ENCODE peak calls at places on chromosomes 6 and 20, in nine cellular contexts. One of them, this sample, is unnamed.

GRCh38 chr6:55528624-55529023 is 50.4 kb downstream of the HMGCLL1 start:
- DNase-seq in colonic mucosa: peak
- DNase-seq in fibroblast of lung: peak
- DNase-seq in neural crest cell: no peak
- DNase-seq in choroid plexus epithelial cell: peak
- DNase-seq in foreskin fibroblast: peak
- DNase-seq in CD4-positive, alpha-beta T cell: no peak
- DNase-seq in cardiac muscle cell: no peak
- DNase-seq in tibial artery: no peak
- DNase-seq in this sample: no peak

GRCh38 chr20:24811020-24811419 is 138.0 kb upstream of the CST7 start:
- DNase-seq in foreskin fibroblast: no peak
- DNase-seq in CD4-positive, alpha-beta T cell: no peak
- DNase-seq in tibial artery: no peak
- DNase-seq in choroid plexus epithelial cell: no peak
- DNase-seq in cardiac muscle cell: no peak
- DNase-seq in neural crest cell: no peak
- DNase-seq in colonic mucosa: no peak
- DNase-seq in fibroblast of lung: no peak
- DNase-seq in this sample: no peak

GRCh38 chr6:167655174-167655821 is 171.4 kb upstream of the AFDN start:
- DNase-seq in cardiac muscle cell: no peak
- DNase-seq in CD4-positive, alpha-beta T cell: no peak
- DNase-seq in fibroblast of lung: no peak
- DNase-seq in choroid plexus epithelial cell: no peak
- DNase-seq in colonic mucosa: no peak
- DNase-seq in neural crest cell: no peak
- DNase-seq in foreskin fibroblast: no peak
- DNase-seq in tibial artery: no peak
- DNase-seq in this sample: no peak

GRCh38 chr20:52313335-52313963 is 121.9 kb upstream of the ZFP64 start:
- DNase-seq in foreskin fibroblast: no peak
- DNase-seq in CD4-positive, alpha-beta T cell: no peak
- DNase-seq in neural crest cell: peak
- DNase-seq in colonic mucosa: no peak
- DNase-seq in fibroblast of lung: peak
- DNase-seq in choroid plexus epithelial cell: peak
- DNase-seq in cardiac muscle cell: peak
- DNase-seq in tibial artery: no peak
- DNase-seq in this sample: no peak

GRCh38 chr20:504632-505075 is 38.9 kb downstream of the CSNK2A1 start:
- DNase-seq in neural crest cell: no peak
- DNase-seq in colonic mucosa: no peak
- DNase-seq in foreskin fibroblast: no peak
- DNase-seq in tibial artery: no peak
- DNase-seq in CD4-positive, alpha-beta T cell: no peak
- DNase-seq in fibroblast of lung: no peak
- DNase-seq in choroid plexus epithelial cell: peak
- DNase-seq in cardiac muscle cell: no peak
- DNase-seq in this sample: no peak

GRCh38 chr20:24634855-24635254 is 165.4 kb downstream of the SYNDIG1 start:
- DNase-seq in foreskin fibroblast: peak
- DNase-seq in tibial artery: no peak
- DNase-seq in neural crest cell: no peak
- DNase-seq in fibroblast of lung: peak
- DNase-seq in cardiac muscle cell: peak
- DNase-seq in choroid plexus epithelial cell: peak
- DNase-seq in colonic mucosa: no peak
- DNase-seq in CD4-positive, alpha-beta T cell: no peak
- DNase-seq in this sample: no peak

GRCh38 chr6:26260791-26261484 is 104.1 kb upstream of the BTN3A2 start:
- DNase-seq in neural crest cell: no peak
- DNase-seq in fibroblast of lung: no peak
- DNase-seq in CD4-positive, alpha-beta T cell: no peak
- DNase-seq in foreskin fibroblast: no peak
- DNase-seq in colonic mucosa: no peak
- DNase-seq in choroid plexus epithelial cell: no peak
- DNase-seq in tibial artery: no peak
- DNase-seq in cardiac muscle cell: no peak
- DNase-seq in this sample: no peak

GRCh38 chr6:84410377-84410776 is 182.9 kb upstream of the CEP162 start:
- DNase-seq in cardiac muscle cell: no peak
- DNase-seq in CD4-positive, alpha-beta T cell: no peak
- DNase-seq in colonic mucosa: no peak
- DNase-seq in foreskin fibroblast: no peak
- DNase-seq in fibroblast of lung: no peak
- DNase-seq in tibial artery: no peak
- DNase-seq in choroid plexus epithelial cell: no peak
- DNase-seq in neural crest cell: no peak
- DNase-seq in this sample: no peak

GRCh38 chr6:166691741-166692140 is 64.7 kb upstream of the RPS6KA2 start:
- DNase-seq in tibial artery: no peak
- DNase-seq in fibroblast of lung: no peak
- DNase-seq in CD4-positive, alpha-beta T cell: no peak
- DNase-seq in foreskin fibroblast: no peak
- DNase-seq in neural crest cell: no peak
- DNase-seq in colonic mucosa: no peak
- DNase-seq in choroid plexus epithelial cell: no peak
- DNase-seq in cardiac muscle cell: no peak
- DNase-seq in this sample: no peak

GRCh38 chr20:62402456-62402855 is 4.6 kb downstream of the CABLES2 start:
- DNase-seq in CD4-positive, alpha-beta T cell: no peak
- DNase-seq in cardiac muscle cell: no peak
- DNase-seq in fibroblast of lung: no peak
- DNase-seq in foreskin fibroblast: no peak
- DNase-seq in tibial artery: no peak
- DNase-seq in colonic mucosa: no peak
- DNase-seq in neural crest cell: no peak
- DNase-seq in choroid plexus epithelial cell: no peak
- DNase-seq in this sample: no peak

GRCh38 chr6:20467437-20467836 is 65.8 kb downstream of the E2F3 start:
- DNase-seq in choroid plexus epithelial cell: no peak
- DNase-seq in CD4-positive, alpha-beta T cell: no peak
- DNase-seq in cardiac muscle cell: no peak
- DNase-seq in neural crest cell: no peak
- DNase-seq in foreskin fibroblast: no peak
- DNase-seq in fibroblast of lung: no peak
- DNase-seq in tibial artery: no peak
- DNase-seq in colonic mucosa: no peak
- DNase-seq in this sample: no peak
- TF ChIP-seq CTCF in choroid plexus epithelial cell: no peak
- TF ChIP-seq CTCF in CD4-positive, alpha-beta T cell: no peak
- TF ChIP-seq CTCF in cardiac muscle cell: no peak
- TF ChIP-seq CTCF in neural crest cell: no peak
- TF ChIP-seq CTCF in foreskin fibroblast: no peak
- TF ChIP-seq CTCF in fibroblast of lung: no peak
- TF ChIP-seq CTCF in tibial artery: no peak
- TF ChIP-seq CTCF in colonic mucosa: no peak
- TF ChIP-seq CTCF in this sample: no peak

GRCh38 chr6:43146228-43146627 is 24.8 kb upstream of the SRF start:
- DNase-seq in cardiac muscle cell: no peak
- DNase-seq in neural crest cell: no peak
- DNase-seq in foreskin fibroblast: no peak
- DNase-seq in fibroblast of lung: no peak
- DNase-seq in colonic mucosa: no peak
- DNase-seq in CD4-positive, alpha-beta T cell: no peak
- DNase-seq in tibial artery: no peak
- DNase-seq in choroid plexus epithelial cell: no peak
- DNase-seq in this sample: no peak
- TF ChIP-seq CTCF in cardiac muscle cell: no peak
- TF ChIP-seq CTCF in neural crest cell: no peak
- TF ChIP-seq CTCF in foreskin fibroblast: no peak
- TF ChIP-seq CTCF in fibroblast of lung: no peak
- TF ChIP-seq CTCF in colonic mucosa: no peak
- TF ChIP-seq CTCF in CD4-positive, alpha-beta T cell: no peak
- TF ChIP-seq CTCF in tibial artery: no peak
- TF ChIP-seq CTCF in choroid plexus epithelial cell: no peak
- TF ChIP-seq CTCF in this sample: no peak

GRCh38 chr6:105301072-105301503 is 101.8 kb downstream of the PREP start:
- DNase-seq in foreskin fibroblast: peak
- DNase-seq in cardiac muscle cell: peak
- DNase-seq in tibial artery: no peak
- DNase-seq in choroid plexus epithelial cell: peak
- DNase-seq in neural crest cell: no peak
- DNase-seq in fibroblast of lung: peak
- DNase-seq in colonic mucosa: no peak
- DNase-seq in CD4-positive, alpha-beta T cell: no peak
- DNase-seq in this sample: no peak

GRCh38 chr6:105301756-105302616 is 100.9 kb downstream of the PREP start:
- DNase-seq in foreskin fibroblast: peak
- DNase-seq in fibroblast of lung: peak
- DNase-seq in neural crest cell: no peak
- DNase-seq in choroid plexus epithelial cell: no peak
- DNase-seq in CD4-positive, alpha-beta T cell: no peak
- DNase-seq in tibial artery: no peak
- DNase-seq in colonic mucosa: no peak
- DNase-seq in cardiac muscle cell: no peak
- DNase-seq in this sample: no peak

GRCh38 chr6:105304366-105304765 is 98.5 kb downstream of the PREP start:
- DNase-seq in cardiac muscle cell: no peak
- DNase-seq in fibroblast of lung: no peak
- DNase-seq in foreskin fibroblast: no peak
- DNase-seq in neural crest cell: no peak
- DNase-seq in choroid plexus epithelial cell: no peak
- DNase-seq in CD4-positive, alpha-beta T cell: no peak
- DNase-seq in tibial artery: no peak
- DNase-seq in colonic mucosa: no peak
- DNase-seq in this sample: no peak

GRCh38 chr6:105300090-105300489 is 102.8 kb downstream of the PREP start:
- DNase-seq in cardiac muscle cell: no peak
- DNase-seq in tibial artery: no peak
- DNase-seq in CD4-positive, alpha-beta T cell: no peak
- DNase-seq in colonic mucosa: no peak
- DNase-seq in foreskin fibroblast: no peak
- DNase-seq in choroid plexus epithelial cell: no peak
- DNase-seq in neural crest cell: no peak
- DNase-seq in fibroblast of lung: peak
- DNase-seq in this sample: no peak

DNA sequence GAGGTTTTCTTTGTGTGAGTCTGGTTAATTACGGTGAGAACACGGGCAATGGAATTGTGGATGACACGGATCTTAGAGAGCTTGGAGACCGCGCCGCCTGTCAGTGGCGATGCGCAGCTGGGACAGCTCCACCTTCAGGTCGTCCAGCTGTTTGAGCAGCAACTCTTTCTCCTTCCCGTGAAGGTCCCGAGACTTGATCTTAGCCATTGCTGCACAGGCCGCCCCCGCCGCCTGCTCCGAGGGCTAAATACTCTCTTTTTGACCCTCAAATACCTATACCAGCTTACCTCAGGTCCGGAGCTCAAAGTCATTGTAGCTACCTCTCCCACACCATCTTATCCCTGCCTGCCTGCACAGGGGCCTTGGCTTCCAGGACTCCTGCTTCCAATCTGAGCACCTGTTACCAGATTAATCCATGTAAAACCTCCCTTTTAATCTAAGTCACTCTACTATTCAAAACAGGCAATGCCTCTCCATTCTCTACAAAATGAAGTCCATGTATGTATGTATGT is 100.2 kb downstream of the PREP start:
- DNase-seq in colonic mucosa: no peak
- DNase-seq in neural crest cell: no peak
- DNase-seq in cardiac muscle cell: no peak
- DNase-seq in tibial artery: no peak
- DNase-seq in foreskin fibroblast: no peak
- DNase-seq in choroid plexus epithelial cell: no peak
- DNase-seq in CD4-positive, alpha-beta T cell: no peak
- DNase-seq in fibroblast of lung: no peak
- DNase-seq in this sample: no peak
- TF ChIP-seq CTCF in colonic mucosa: no peak
- TF ChIP-seq CTCF in neural crest cell: no peak
- TF ChIP-seq CTCF in cardiac muscle cell: no peak
- TF ChIP-seq CTCF in tibial artery: no peak
- TF ChIP-seq CTCF in foreskin fibroblast: peak
- TF ChIP-seq CTCF in choroid plexus epithelial cell: no peak
- TF ChIP-seq CTCF in CD4-positive, alpha-beta T cell: no peak
- TF ChIP-seq CTCF in fibroblast of lung: no peak
- TF ChIP-seq CTCF in this sample: no peak

GRCh38 chr20:46755483-46756417 is 46.3 kb downstream of the SLC2A10 start:
- DNase-seq in colonic mucosa: no peak
- DNase-seq in neural crest cell: no peak
- DNase-seq in fibroblast of lung: no peak
- DNase-seq in tibial artery: no peak
- DNase-seq in CD4-positive, alpha-beta T cell: no peak
- DNase-seq in choroid plexus epithelial cell: no peak
- DNase-seq in cardiac muscle cell: no peak
- DNase-seq in foreskin fibroblast: no peak
- DNase-seq in this sample: no peak

GRCh38 chr20:46756419-46756818 is 47.0 kb downstream of the SLC2A10 start:
- DNase-seq in tibial artery: no peak
- DNase-seq in cardiac muscle cell: no peak
- DNase-seq in colonic mucosa: no peak
- DNase-seq in foreskin fibroblast: no peak
- DNase-seq in CD4-positive, alpha-beta T cell: no peak
- DNase-seq in choroid plexus epithelial cell: no peak
- DNase-seq in neural crest cell: no peak
- DNase-seq in fibroblast of lung: no peak
- DNase-seq in this sample: no peak

GRCh38 chr20:46757135-46757534 is 47.7 kb downstream of the SLC2A10 start:
- DNase-seq in fibroblast of lung: no peak
- DNase-seq in tibial artery: no peak
- DNase-seq in cardiac muscle cell: no peak
- DNase-seq in CD4-positive, alpha-beta T cell: no peak
- DNase-seq in foreskin fibroblast: no peak
- DNase-seq in neural crest cell: no peak
- DNase-seq in colonic mucosa: no peak
- DNase-seq in choroid plexus epithelial cell: no peak
- DNase-seq in this sample: no peak

GRCh38 chr20:46758929-46759669 is 49.6 kb downstream of the SLC2A10 start:
- DNase-seq in cardiac muscle cell: no peak
- DNase-seq in foreskin fibroblast: no peak
- DNase-seq in CD4-positive, alpha-beta T cell: no peak
- DNase-seq in fibroblast of lung: no peak
- DNase-seq in colonic mucosa: no peak
- DNase-seq in choroid plexus epithelial cell: no peak
- DNase-seq in neural crest cell: no peak
- DNase-seq in tibial artery: no peak
- DNase-seq in this sample: no peak

DNA sequence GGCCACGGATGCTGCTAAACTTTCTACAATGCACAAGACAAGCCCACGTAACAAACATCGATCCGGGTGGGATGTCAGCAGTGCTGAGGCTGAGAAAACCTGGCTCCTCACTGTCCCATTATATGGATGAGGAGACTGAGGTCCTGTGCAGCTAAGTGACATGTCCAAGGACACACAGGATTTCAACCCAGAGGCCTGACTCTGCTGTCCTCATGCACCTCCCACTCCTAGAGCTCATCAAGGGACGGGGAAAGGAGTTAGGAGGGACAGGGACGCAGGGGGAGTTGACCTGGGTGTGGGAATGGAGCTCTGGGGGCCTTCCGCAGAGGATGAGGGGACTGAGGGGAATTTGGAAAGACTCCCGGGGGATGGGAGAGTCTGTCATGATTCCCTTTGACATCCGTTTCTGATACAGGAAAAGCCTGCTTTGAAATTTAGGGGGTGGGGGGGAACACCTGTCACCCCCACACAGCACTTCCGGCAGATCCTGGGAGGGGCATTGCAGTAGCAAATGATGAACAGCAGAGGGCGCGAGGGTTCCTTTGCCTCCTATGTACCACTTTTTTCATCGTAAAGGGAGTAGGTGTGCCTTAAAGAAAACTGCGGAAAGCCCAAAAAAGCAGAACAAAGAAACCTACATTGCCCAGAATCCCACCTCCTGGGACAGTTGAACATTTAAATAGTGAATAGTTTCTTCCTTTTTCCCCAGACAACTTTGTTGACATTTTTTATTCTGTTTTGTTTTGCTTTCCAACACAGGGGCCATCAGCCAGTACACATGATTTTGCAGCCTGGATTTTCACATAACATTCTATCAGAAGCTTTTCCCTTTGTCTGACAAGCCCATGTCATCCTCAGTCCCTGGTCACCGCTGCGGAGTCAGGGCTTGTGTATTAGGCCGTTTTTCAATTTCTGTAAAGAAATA is 48.6 kb downstream of the SLC2A10 start:
- DNase-seq in foreskin fibroblast: peak
- DNase-seq in choroid plexus epithelial cell: peak
- DNase-seq in neural crest cell: peak
- DNase-seq in fibroblast of lung: peak
- DNase-seq in CD4-positive, alpha-beta T cell: peak
- DNase-seq in colonic mucosa: peak
- DNase-seq in cardiac muscle cell: peak
- DNase-seq in tibial artery: peak
- DNase-seq in this sample: peak
- TF ChIP-seq CTCF in foreskin fibroblast: peak
- TF ChIP-seq CTCF in choroid plexus epithelial cell: peak
- TF ChIP-seq CTCF in neural crest cell: peak
- TF ChIP-seq CTCF in fibroblast of lung: peak
- TF ChIP-seq CTCF in CD4-positive, alpha-beta T cell: peak
- TF ChIP-seq CTCF in colonic mucosa: peak
- TF ChIP-seq CTCF in cardiac muscle cell: peak
- TF ChIP-seq CTCF in tibial artery: peak
- TF ChIP-seq CTCF in this sample: peak